ENCODE peak calls at places on chromosomes 4 and X, in five cellular contexts. One of them, this sample, is unnamed.

GRCh38 chr4:185708348-185708747 is 103.6 kb downstream of the SORBS2 start:
- DNase-seq in left lung: no peak
- DNase-seq in colonic mucosa: no peak
- DNase-seq in fibroblast of lung: peak; percentile 53
- DNase-seq in IMR-90: peak; percentile 52
- DNase-seq in this sample: no peak

GRCh38 chr4:126851391-126851790 is 781.4 kb upstream of the INTU start:
- DNase-seq in left lung: no peak
- DNase-seq in colonic mucosa: no peak
- DNase-seq in fibroblast of lung: peak; percentile 26
- DNase-seq in IMR-90: peak; percentile 17
- DNase-seq in this sample: no peak

GRCh38 chrX:71671043-71671829 is 3.9 kb downstream of the LOC101059915 start:
- DNase-seq in left lung: no peak
- DNase-seq in colonic mucosa: no peak
- DNase-seq in fibroblast of lung: no peak
- DNase-seq in IMR-90: no peak
- DNase-seq in this sample: no peak

GRCh38 chrX:154436597-154437397 is at the start of gene GDI1:
- DNase-seq in left lung: peak; percentile 85
- DNase-seq in colonic mucosa: no peak
- DNase-seq in fibroblast of lung: peak; percentile 31
- DNase-seq in IMR-90: peak; percentile 22
- DNase-seq in this sample: peak; percentile 70

GRCh38 chr4:8155660-8156421 is 2.8 kb downstream of the ABLIM2 start:
- DNase-seq in left lung: peak; percentile 44
- DNase-seq in colonic mucosa: no peak
- DNase-seq in fibroblast of lung: no peak
- DNase-seq in IMR-90: no peak
- DNase-seq in this sample: no peak

GRCh38 chr4:2428496-2429213 is 9.9 kb downstream of the CFAP99 start:
- DNase-seq in left lung: peak; percentile 60
- DNase-seq in colonic mucosa: no peak
- DNase-seq in fibroblast of lung: no peak
- DNase-seq in IMR-90: no peak
- DNase-seq in this sample: no peak

GRCh38 chrX:140526138-140526537 is 21.3 kb upstream of the SOX3 start:
- DNase-seq in left lung: no peak
- DNase-seq in colonic mucosa: no peak
- DNase-seq in fibroblast of lung: no peak
- DNase-seq in IMR-90: peak; percentile 57
- DNase-seq in this sample: no peak

GRCh38 chr4:77308843-77309242 is 151.8 kb downstream of the CCNG2 start:
- DNase-seq in left lung: no peak
- DNase-seq in colonic mucosa: no peak
- DNase-seq in fibroblast of lung: peak; percentile 29
- DNase-seq in IMR-90: peak; percentile 35
- DNase-seq in this sample: peak; percentile 2

GRCh38 chrX:57528670-57529255 is 63.0 kb upstream of the ZXDB start:
- DNase-seq in left lung: no peak
- DNase-seq in colonic mucosa: peak; percentile 18
- DNase-seq in fibroblast of lung: no peak
- DNase-seq in IMR-90: peak; percentile 1
- DNase-seq in this sample: no peak

GRCh38 chr4:6360385-6360784 is 90.7 kb downstream of the WFS1 start:
- DNase-seq in left lung: peak; percentile 61
- DNase-seq in colonic mucosa: no peak
- DNase-seq in fibroblast of lung: no peak
- DNase-seq in IMR-90: no peak
- DNase-seq in this sample: no peak

GRCh38 chr4:6926081-6926480 is 16.5 kb downstream of the TBC1D14 start:
- DNase-seq in left lung: no peak
- DNase-seq in colonic mucosa: no peak
- DNase-seq in fibroblast of lung: no peak
- DNase-seq in IMR-90: no peak
- DNase-seq in this sample: no peak

GRCh38 chrX:19554786-19555185 is 39.5 kb upstream of the MAP3K15 start:
- DNase-seq in left lung: no peak
- DNase-seq in colonic mucosa: no peak
- DNase-seq in fibroblast of lung: peak; percentile 53
- DNase-seq in IMR-90: peak; percentile 83
- DNase-seq in this sample: no peak

GRCh38 chrX:81261576-81261975 is 59.7 kb downstream of the SH3BGRL start:
- DNase-seq in left lung: no peak
- DNase-seq in colonic mucosa: no peak
- DNase-seq in fibroblast of lung: peak; percentile 3
- DNase-seq in IMR-90: peak; percentile 49
- DNase-seq in this sample: no peak

GRCh38 chr4:56668267-56668666 is 12.8 kb downstream of the HOPX start:
- DNase-seq in left lung: no peak
- DNase-seq in colonic mucosa: no peak
- DNase-seq in fibroblast of lung: peak; percentile 34
- DNase-seq in IMR-90: no peak
- DNase-seq in this sample: no peak

GRCh38 chr4:87659247-87659931 is 9.3 kb downstream of the DMP1 start:
- DNase-seq in left lung: no peak
- DNase-seq in colonic mucosa: no peak
- DNase-seq in fibroblast of lung: no peak
- DNase-seq in IMR-90: no peak
- DNase-seq in this sample: no peak

GRCh38 chr4:135368826-135369225 is 1167.2 kb upstream of the PABPC4L start:
- DNase-seq in left lung: no peak
- DNase-seq in colonic mucosa: no peak
- DNase-seq in fibroblast of lung: peak; percentile 7
- DNase-seq in IMR-90: peak; percentile 14
- DNase-seq in this sample: no peak

GRCh38 chr4:43512253-43512652 is 619.7 kb downstream of the GRXCR1 start:
- DNase-seq in left lung: no peak
- DNase-seq in colonic mucosa: no peak
- DNase-seq in fibroblast of lung: no peak
- DNase-seq in IMR-90: no peak
- DNase-seq in this sample: no peak

DNA sequence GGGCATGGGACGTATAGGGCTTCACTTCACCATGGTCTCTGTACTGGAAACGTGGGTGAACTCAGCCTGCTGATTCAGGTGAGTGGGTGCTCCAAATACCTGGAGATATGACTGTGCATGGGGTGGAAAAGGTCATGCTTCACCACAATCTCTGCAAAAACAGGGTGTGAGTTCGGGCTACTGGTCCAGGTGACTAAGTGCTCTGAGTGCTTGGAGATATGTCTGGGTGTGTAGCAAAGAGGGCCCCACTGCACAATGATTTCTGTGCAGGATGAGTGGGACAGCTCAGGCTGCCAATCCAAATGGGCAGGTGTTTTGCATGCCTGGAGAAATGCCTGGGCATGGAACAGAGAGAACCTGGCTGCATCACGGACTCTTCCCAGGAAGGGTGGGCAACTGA is 11.2 kb upstream of the CPXCR1 start:
- DNase-seq in left lung: no peak
- DNase-seq in colonic mucosa: no peak
- DNase-seq in fibroblast of lung: no peak
- DNase-seq in IMR-90: no peak
- DNase-seq in this sample: no peak
- TF ChIP-seq CTCF in left lung: no peak
- TF ChIP-seq CTCF in colonic mucosa: no peak
- TF ChIP-seq CTCF in fibroblast of lung: no peak
- TF ChIP-seq CTCF in IMR-90: no peak
- TF ChIP-seq CTCF in this sample: no peak

DNA sequence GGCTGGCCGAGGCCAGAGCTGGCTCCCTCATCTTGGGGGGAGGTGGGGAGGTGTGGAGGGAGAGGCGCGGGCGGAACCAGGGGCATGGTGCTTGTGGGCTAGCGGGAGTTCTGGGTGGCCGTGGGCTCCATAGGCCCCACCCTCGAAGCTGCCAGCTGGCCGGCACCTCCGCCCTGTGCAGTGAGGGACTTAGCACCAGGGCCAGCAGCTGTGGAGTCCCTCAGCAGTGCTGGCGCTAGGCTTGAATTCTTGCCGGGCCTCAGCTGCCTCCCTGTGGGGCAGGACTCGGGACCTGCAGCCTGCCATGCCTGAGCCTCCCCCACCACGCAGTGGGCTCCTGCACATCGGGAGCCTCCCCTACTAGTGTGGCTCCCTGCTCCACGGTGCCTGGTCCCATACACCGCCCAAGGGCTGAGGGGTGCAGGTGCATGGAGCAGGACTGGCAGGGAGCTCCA is 603.3 kb downstream of the PCDH18 start:
- DNase-seq in left lung: peak; percentile 57
- DNase-seq in colonic mucosa: no peak
- DNase-seq in fibroblast of lung: no peak
- DNase-seq in IMR-90: no peak
- DNase-seq in this sample: peak; percentile 29
- H3K4me1 ChIP-seq in left lung: no peaks in the 10 kb centered on the region
- H3K4me1 ChIP-seq in colonic mucosa: no peaks in the 10 kb centered on the region
- H3K4me1 ChIP-seq in fibroblast of lung: no peaks in the 10 kb centered on the region
- H3K4me1 ChIP-seq in IMR-90: no peaks in the 10 kb centered on the region
- H3K4me1 ChIP-seq in this sample: no peaks in the 10 kb centered on the region

GRCh38 chr4:13521047-13521446 is 23.3 kb downstream of the NKX3-2 start:
- DNase-seq in left lung: no peak
- DNase-seq in colonic mucosa: no peak
- DNase-seq in fibroblast of lung: no peak
- DNase-seq in IMR-90: no peak
- DNase-seq in this sample: no peak

GRCh38 chr4:13523105-13523477 is 21.2 kb downstream of the NKX3-2 start:
- DNase-seq in left lung: no peak
- DNase-seq in colonic mucosa: no peak
- DNase-seq in fibroblast of lung: no peak
- DNase-seq in IMR-90: no peak
- DNase-seq in this sample: no peak

GRCh38 chr4:13524504-13525243 is 19.6 kb downstream of the NKX3-2 start:
- DNase-seq in left lung: peak; percentile 65
- DNase-seq in colonic mucosa: no peak
- DNase-seq in fibroblast of lung: no peak
- DNase-seq in IMR-90: peak; percentile 57
- DNase-seq in this sample: no peak

GRCh38 chr4:13523591-13524503 is 20.5 kb downstream of the NKX3-2 start:
- DNase-seq in left lung: peak; percentile 61
- DNase-seq in colonic mucosa: no peak
- DNase-seq in fibroblast of lung: no peak
- DNase-seq in IMR-90: no peak
- DNase-seq in this sample: no peak

DNA sequence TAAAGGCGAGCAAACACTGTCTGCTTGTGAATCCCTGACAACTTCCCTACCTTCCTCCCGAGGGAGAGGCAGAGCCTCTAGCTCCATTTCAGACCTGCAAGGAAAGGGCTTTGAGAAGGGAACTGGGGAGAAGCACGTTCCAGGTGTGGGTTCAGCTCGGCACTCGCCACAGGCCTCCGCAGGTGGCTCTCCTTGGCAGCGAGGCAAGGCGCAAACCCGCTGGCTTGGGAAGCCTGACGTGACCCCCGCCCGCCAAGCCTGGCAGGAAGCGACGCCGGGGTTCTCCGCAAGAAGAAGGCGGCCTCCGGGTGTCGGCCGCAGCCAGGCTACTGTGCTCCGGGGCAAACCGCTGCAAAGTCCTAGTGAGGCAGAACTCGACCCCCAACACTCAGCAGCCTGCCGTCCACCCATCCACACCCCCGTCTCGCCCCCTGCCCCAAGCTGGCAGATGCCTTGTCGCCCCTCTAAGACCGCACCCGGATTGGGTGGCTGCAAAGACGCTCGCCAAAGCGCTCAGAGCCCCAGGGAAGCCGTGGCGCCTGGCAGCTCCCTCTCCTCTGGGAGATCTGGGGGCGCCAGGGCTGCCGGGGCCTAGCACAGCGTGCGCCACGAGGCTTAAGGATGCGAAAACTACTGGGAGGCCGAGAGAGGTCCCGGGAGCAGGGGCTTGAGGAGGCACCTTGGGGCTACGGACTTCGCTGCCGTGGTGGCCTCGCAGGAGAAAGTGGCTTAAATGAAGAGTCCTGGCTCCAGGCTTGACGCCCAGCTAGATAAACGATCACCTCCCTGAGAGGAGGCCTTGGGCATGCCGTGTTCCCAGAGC is 21.8 kb downstream of the NKX3-2 start:
- DNase-seq in left lung: peak; percentile 65
- DNase-seq in colonic mucosa: no peak
- DNase-seq in fibroblast of lung: no peak
- DNase-seq in IMR-90: no peak
- DNase-seq in this sample: no peak
- H3K4me3 ChIP-seq in left lung: no peak overlapping the region
- H3K4me3 ChIP-seq in colonic mucosa: no peak overlapping the region
- H3K4me3 ChIP-seq in fibroblast of lung: no peak overlapping the region
- H3K4me3 ChIP-seq in IMR-90: no peak overlapping the region
- H3K4me3 ChIP-seq in this sample: no peak overlapping the region

DNA sequence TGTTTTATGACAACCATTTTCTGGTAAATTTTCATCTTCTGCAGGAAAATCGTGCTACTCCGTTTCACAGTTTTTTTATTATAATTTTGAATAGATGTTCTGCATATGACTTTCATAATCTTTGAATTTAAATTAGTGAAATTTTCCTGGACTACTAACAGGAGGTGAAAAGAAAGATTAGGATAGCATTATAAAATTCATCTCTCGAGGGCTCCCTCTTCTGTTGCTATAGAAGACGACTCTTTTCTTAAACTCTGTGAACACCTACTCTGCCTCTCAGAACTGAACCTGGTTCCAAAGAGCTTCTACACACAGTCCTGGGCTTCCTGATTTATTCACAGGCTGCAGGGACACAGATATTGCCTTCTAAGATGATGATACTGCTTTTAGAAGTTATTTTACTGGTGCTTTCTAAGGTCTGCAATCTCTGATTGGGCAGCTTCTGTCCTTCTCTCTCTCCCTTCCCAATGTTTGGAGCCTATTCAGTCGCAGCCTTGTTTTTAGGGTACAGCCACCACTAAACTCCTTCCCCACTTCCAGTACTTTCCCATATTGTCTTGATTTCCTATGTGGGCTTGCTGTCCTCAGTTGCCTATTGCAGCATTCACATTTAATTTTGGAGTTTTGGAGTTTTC is 10.1 kb upstream of the SAP30 start:
- DNase-seq in left lung: no peak
- DNase-seq in colonic mucosa: no peak
- DNase-seq in fibroblast of lung: peak; percentile 34
- DNase-seq in IMR-90: peak; percentile 25
- DNase-seq in this sample: no peak
- TF ChIP-seq CTCF in left lung: no peak
- TF ChIP-seq CTCF in colonic mucosa: no peak
- TF ChIP-seq CTCF in fibroblast of lung: peak; percentile 50
- TF ChIP-seq CTCF in IMR-90: peak; percentile 42
- TF ChIP-seq CTCF in this sample: peak; percentile 12

DNA sequence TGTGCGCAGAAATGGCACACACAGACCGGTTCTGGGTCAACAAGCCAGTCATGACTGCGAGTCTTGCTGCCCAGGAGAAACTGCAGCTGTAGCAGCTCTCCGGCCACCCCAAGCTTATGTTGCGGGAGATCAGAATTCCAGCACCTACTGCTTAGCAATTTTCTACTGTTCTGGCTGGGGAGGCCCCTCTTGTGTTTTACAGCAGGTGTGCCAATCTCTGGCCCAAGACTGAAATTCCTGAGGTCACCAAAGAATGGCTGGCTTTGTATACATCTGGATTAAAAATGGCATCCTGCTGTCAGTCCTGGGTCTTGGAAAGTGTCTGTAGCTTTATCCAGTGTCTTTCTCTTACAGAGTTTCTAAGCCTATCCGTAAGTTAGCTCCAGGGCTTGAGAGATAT is 68.9 kb upstream of the TRAM1L1 start:
- DNase-seq in left lung: no peak
- DNase-seq in colonic mucosa: no peak
- DNase-seq in fibroblast of lung: no peak
- DNase-seq in IMR-90: no peak
- DNase-seq in this sample: no peak
- H3K4me1 ChIP-seq in left lung: no peaks in the 10 kb centered on the region
- H3K4me1 ChIP-seq in colonic mucosa: no peaks in the 10 kb centered on the region
- H3K4me1 ChIP-seq in fibroblast of lung: no peaks in the 10 kb centered on the region
- H3K4me1 ChIP-seq in IMR-90: no peaks in the 10 kb centered on the region
- H3K4me1 ChIP-seq in this sample: no peaks in the 10 kb centered on the region